ENCODE peak calls at places on chromosome 7, in nine cellular contexts. B is transverse colon, P is suprapubic skin, O is GM12878, Z is spleen, K is breast epithelium, J is heart left ventricle, H is endothelial cell of umbilical vein, F is tibial nerve. Q is an unnamed sample.

GRCh38 chr7:149588930-149589329 is 91.3 kb upstream of the ZNF746 start:
- DNase-seq in B (no peak), J (no peak), H (no peak), K (no peak), P (no peak), O (no peak), Z (no peak), F (no peak), Q (no peak)

GRCh38 chr7:22049848-22050247 is 104.1 kb upstream of the CDCA7L start:
- DNase-seq in P (no peak), B (no peak), O (no peak), J (no peak), K (no peak), F (no peak), Z (no peak), H (no peak), Q (no peak)

GRCh38 chr7:144842377-144842851 is 6.6 kb upstream of the TPK1 start:
- DNase-seq in O (no peak), P (no peak), J (peak; percentile 47), K (no peak), B (peak; percentile 81), Z (peak; percentile 81), H (peak; percentile 70), F (no peak), Q (peak; percentile 48)

GRCh38 chr7:16926283-16926682 is 44.5 kb upstream of the AGR3 start:
- DNase-seq in H (peak; percentile 68), Z (no peak), K (no peak), J (peak; percentile 39), P (no peak), F (peak; percentile 20), B (peak; percentile 39), O (no peak), Q (peak; percentile 29)

GRCh38 chr7:95578299-95578855 is 17.9 kb downstream of the PDK4 start:
- DNase-seq in K (no peak), F (no peak), J (no peak), O (no peak), P (no peak), H (no peak), Z (no peak), B (no peak), Q (peak; percentile 78)

GRCh38 chr7:42661312-42661711 is 250.6 kb downstream of the C7orf25 start:
- DNase-seq in P (no peak), O (no peak), K (no peak), Z (no peak), F (no peak), H (peak; percentile 61), J (no peak), B (no peak), Q (no peak)

GRCh38 chr7:66837007-66837406 is 84.0 kb upstream of the TMEM248 start:
- DNase-seq in H (peak; percentile 20), K (no peak), B (peak; percentile 34), O (no peak), P (no peak), F (no peak), Z (peak; percentile 72), J (no peak), Q (no peak)

GRCh38 chr7:17298840-17299476 is 506 bp downstream of the AHR start:
- DNase-seq in O (no peak), F (peak; percentile 27), K (peak; percentile 47), Z (peak; percentile 92), P (peak; percentile 80), J (peak; percentile 52), B (peak; percentile 56), H (no peak), Q (peak; percentile 78)

GRCh38 chr7:135206887-135207738 is 4.2 kb downstream of the WDR91 start:
- DNase-seq in O (peak; percentile 72), F (no peak), B (no peak), Z (no peak), H (no peak), P (no peak), J (no peak), K (no peak), Q (no peak)

GRCh38 chr7:108459922-108460551 is 3.8 kb upstream of the NRCAM start:
- DNase-seq in Z (no peak), K (no peak), H (peak; percentile 59), J (no peak), P (no peak), F (no peak), B (no peak), O (no peak), Q (no peak)

GRCh38 chr7:27897001-27897400 is 157.0 kb downstream of the TAX1BP1 start:
- DNase-seq in H (peak; percentile 66), P (no peak), O (no peak), K (no peak), Z (no peak), J (no peak), B (no peak), F (no peak), Q (no peak)

GRCh38 chr7:117202511-117202910 is 120.3 kb downstream of the WNT2 start:
- DNase-seq in J (no peak), P (no peak), F (no peak), K (no peak), Z (no peak), O (no peak), B (no peak), H (no peak), Q (no peak)

GRCh38 chr7:138001529-138002095 is at the start of gene CREB3L2:
- DNase-seq in O (no peak), P (peak; percentile 87), B (peak; percentile 68), H (no peak), J (peak; percentile 71), K (peak; percentile 57), F (no peak), Z (peak; percentile 96), Q (peak; percentile 79)

GRCh38 chr7:128861957-128862570 is 592 bp upstream of the ATP6V1F start:
- DNase-seq in Z (no peak), H (no peak), P (no peak), B (no peak), O (no peak), J (no peak), K (no peak), F (no peak), Q (no peak)

GRCh38 chr7:128865303-128865702 is 2.6 kb downstream of the ATP6V1F start:
- DNase-seq in B (no peak), O (no peak), J (no peak), F (no peak), H (no peak), Z (no peak), K (no peak), P (no peak), Q (no peak)

GRCh38 chr7:128860158-128861073 is 2.2 kb upstream of the ATP6V1F start:
- DNase-seq in Z (no peak), B (no peak), J (no peak), F (no peak), K (no peak), H (no peak), O (no peak), P (no peak), Q (no peak)

GRCh38 chr7:128863433-128863989 is 855 bp downstream of the ATP6V1F start:
- DNase-seq in J (no peak), P (no peak), O (no peak), H (peak; percentile 67), F (no peak), B (peak; percentile 45), Z (no peak), K (no peak), Q (peak; percentile 42)

DNA sequence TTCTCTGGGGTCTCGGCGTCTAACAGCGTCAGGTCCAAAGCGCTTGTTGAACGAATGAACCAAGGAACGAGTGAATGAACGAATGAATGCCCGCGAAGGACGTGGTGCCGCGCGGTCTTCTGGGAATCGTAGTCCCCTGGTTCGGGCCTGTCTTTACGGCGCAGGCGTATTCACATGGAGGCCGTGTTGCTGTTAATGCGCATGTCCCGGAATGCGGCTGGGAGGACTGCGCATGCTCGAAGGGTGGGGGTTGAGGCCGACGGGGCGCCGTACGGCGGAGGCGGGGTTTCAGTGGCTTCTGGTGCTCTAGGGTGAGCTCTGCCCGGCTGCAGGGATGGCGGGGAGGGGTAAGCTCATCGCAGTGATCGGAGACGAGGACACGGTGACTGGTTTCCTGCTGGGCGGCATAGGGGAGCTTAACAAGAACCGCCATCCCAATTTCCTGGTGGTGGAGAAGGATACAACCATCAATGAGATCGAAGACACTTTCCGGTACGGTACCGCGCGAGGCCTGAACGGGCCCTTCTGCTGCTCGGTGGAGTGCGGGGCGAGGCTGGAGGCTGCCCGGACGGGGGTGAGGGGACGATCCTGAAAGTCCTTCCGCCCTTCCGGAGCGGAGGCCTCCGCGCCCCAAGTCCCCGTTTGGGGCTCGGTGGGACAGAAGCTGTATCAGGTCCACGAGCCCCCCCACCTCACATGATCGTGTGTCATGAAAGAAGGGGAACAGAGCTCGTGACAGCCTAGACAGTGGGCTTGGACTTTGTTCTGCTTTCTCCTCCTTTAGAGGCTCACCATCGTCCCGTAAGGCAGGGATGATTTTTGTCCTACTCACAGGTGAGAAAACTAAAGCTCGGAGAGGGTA is at the start of gene ATP6V1F:
- DNase-seq in P (peak; percentile 99), K (peak; percentile 95), O (peak; percentile 97), H (peak; percentile 100), F (peak; percentile 95), Z (peak; percentile 99), B (peak; percentile 99), J (peak; percentile 98), Q (peak; percentile 98)
- TF ChIP-seq POLR2A in P (peak; percentile 79), K (peak; percentile 56), O (peak; percentile 90), H (peak; percentile 91), F (peak; percentile 81), Z (no peak), B (peak; percentile 80), J (no peak), Q (peak; percentile 82)

GRCh38 chr7:100803398-100804161 is 23.7 kb downstream of the EPHB4 start:
- DNase-seq in P (peak; percentile 79), B (peak; percentile 82), H (peak; percentile 65), O (peak; percentile 56), J (peak; percentile 85), K (peak; percentile 86), Z (peak; percentile 85), F (peak; percentile 53), Q (no peak)
- H3K36me3 ChIP-seq in P (peaks cover 41% of the 10 kb centered on the region), B (no peaks in the 10 kb centered on the region), H (peaks cover 34% of the 10 kb centered on the region), O (no peaks in the 10 kb centered on the region), J (peaks cover 38% of the 10 kb centered on the region), K (no peaks in the 10 kb centered on the region), Z (peaks cover 49% of the 10 kb centered on the region), F (no peaks in the 10 kb centered on the region), Q (peaks cover 52% of the 10 kb centered on the region)

DNA sequence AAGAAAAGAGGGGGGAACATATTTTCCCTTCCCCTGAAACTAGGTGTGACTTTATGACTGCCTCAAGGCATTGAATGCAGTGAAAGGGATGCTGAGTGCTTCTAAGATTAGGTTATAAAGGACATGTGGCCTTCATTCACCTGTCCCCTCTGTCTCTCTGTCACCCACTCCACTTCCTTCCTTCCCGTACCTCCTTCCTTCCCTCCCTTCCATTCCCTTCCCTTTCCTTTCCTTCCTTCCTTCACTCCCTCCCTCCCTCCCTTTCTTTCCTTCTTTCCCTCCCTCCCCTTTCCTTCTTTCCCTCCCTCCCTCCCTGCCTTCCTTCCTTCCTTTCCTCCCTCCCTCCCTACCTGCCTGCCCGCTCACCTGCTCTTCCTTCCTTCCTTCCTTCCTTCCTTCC is 4.5 kb upstream of the ZKSCAN1 start:
- DNase-seq in P (no peak), O (no peak), K (no peak), J (no peak), F (no peak), Z (no peak), H (no peak), B (no peak), Q (no peak)
- H3K4me1 ChIP-seq in P (peaks cover 43% of the 10 kb centered on the region), O (no peaks in the 10 kb centered on the region), K (no peaks in the 10 kb centered on the region), J (no peaks in the 10 kb centered on the region), F (peaks cover 19% of the 10 kb centered on the region), Z (peaks cover 19% of the 10 kb centered on the region), H (peaks cover 4% of the 10 kb centered on the region), B (peaks cover 19% of the 10 kb centered on the region), Q (no peaks in the 10 kb centered on the region)

DNA sequence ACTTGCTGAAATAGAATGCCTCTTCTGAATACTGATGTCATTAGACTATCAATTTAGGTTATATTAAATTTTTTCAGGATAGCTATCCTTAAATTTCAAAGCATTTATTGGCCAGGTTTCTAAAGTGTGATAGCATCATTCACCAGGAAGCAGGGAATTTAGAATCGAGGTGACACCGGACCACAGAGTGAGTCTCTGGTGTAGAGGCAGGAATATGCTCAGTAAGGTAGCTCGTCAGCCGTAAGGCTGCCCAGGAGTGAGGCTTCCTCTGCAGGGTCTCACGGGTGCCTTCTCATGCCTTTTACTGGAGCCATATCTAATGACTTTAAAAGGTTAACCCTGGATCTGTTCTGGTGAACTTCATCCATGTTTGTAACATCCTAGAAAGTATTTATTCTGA is 170.8 kb upstream of the KLF14 start:
- DNase-seq in Z (no peak), K (no peak), B (no peak), H (no peak), P (no peak), O (no peak), J (no peak), F (no peak), Q (no peak)
- TF ChIP-seq POLR2A in Z (no peak), K (no peak), B (no peak), H (peak; percentile 10), P (no peak), O (no peak), J (no peak), F (no peak), Q (no peak)

Q was measured in right lobe of liver.